ENCODE peak calls at places on chromosome 2, in eight cellular contexts. H is psoas muscle, Y is dorsolateral prefrontal cortex, E is heart left ventricle, C is H9, K is AG10803, J is AG04450, R is WTC11. Q is an unnamed sample.
A peak's percentile ranks its signal among the peaks of the same experiment; 100 is the strongest.

GRCh38 chr2:167697961-167698360 is 549.4 kb downstream of the STK39 start:
- DNase-seq in H (no peak), Y (no peak), E (no peak), C (no peak), K (no peak), J (no peak), R (no peak), Q (no peak)

GRCh38 chr2:71935291-71935848 is 212.3 kb downstream of the CYP26B1 start:
- DNase-seq in H (peak; percentile 84), Y (no peak), E (peak; percentile 6), C (peak; percentile 20), K (peak; percentile 96), J (no peak), R (no peak), Q (peak; percentile 75)

GRCh38 chr2:127067620-127068350 is 39.2 kb downstream of the BIN1 start:
- DNase-seq in H (peak; percentile 91), Y (peak; percentile 77), E (peak; percentile 37), C (peak; percentile 87), K (peak; percentile 47), J (peak; percentile 15), R (peak; percentile 80), Q (no peak)

GRCh38 chr2:39431592-39432316 is 5.3 kb downstream of the MAP4K3 start:
- DNase-seq in H (no peak), Y (no peak), E (no peak), C (no peak), K (peak; percentile 54), J (no peak), R (no peak), Q (no peak)

GRCh38 chr2:218289639-218290315 is 2.5 kb downstream of the TMBIM1 start:
- DNase-seq in H (no peak), Y (no peak), E (no peak), C (no peak), K (peak; percentile 54), J (no peak), R (no peak), Q (no peak)

GRCh38 chr2:63755980-63756379 is 85.7 kb upstream of the UGP2 start:
- DNase-seq in H (no peak), Y (no peak), E (no peak), C (no peak), K (peak; percentile 62), J (peak; percentile 26), R (no peak), Q (no peak)

GRCh38 chr2:169528271-169528701 is 18.8 kb downstream of the KLHL41 start:
- DNase-seq in H (peak; percentile 75), Y (no peak), E (peak; percentile 33), C (peak; percentile 63), K (peak; percentile 47), J (no peak), R (peak; percentile 80), Q (no peak)

GRCh38 chr2:172496096-172496709 is 59.7 kb upstream of the PDK1 start:
- DNase-seq in H (no peak), Y (no peak), E (no peak), C (no peak), K (no peak), J (no peak), R (no peak), Q (no peak)

GRCh38 chr2:137964066-137964858 is at the start of gene HNMT:
- DNase-seq in H (peak; percentile 58), Y (peak; percentile 57), E (peak; percentile 14), C (peak; percentile 52), K (peak; percentile 88), J (no peak), R (peak; percentile 13), Q (no peak)

GRCh38 chr2:6231166-6231565 is 539.0 kb downstream of the SOX11 start:
- DNase-seq in H (no peak), Y (no peak), E (no peak), C (no peak), K (no peak), J (no peak), R (no peak), Q (no peak)

GRCh38 chr2:30341500-30342267 is 105.4 kb upstream of the LCLAT1 start:
- DNase-seq in H (no peak), Y (no peak), E (no peak), C (no peak), K (no peak), J (no peak), R (no peak), Q (no peak)

GRCh38 chr2:221524158-221524557 is 47.9 kb downstream of the EPHA4 start:
- DNase-seq in H (no peak), Y (no peak), E (no peak), C (no peak), K (no peak), J (no peak), R (no peak), Q (no peak)

GRCh38 chr2:216004408-216005283 is 8.7 kb downstream of the MREG start:
- DNase-seq in H (no peak), Y (no peak), E (no peak), C (no peak), K (no peak), J (no peak), R (no peak), Q (no peak)

GRCh38 chr2:42328148-42328833 is 32.7 kb downstream of the COX7A2L start:
- DNase-seq in H (no peak), Y (no peak), E (no peak), C (no peak), K (peak; percentile 50), J (no peak), R (no peak), Q (no peak)

GRCh38 chr2:25252291-25253152 is 84.1 kb upstream of the POMC start:
- DNase-seq in H (peak; percentile 70), Y (no peak), E (peak; percentile 78), C (peak; percentile 95), K (peak; percentile 37), J (no peak), R (peak; percentile 92), Q (no peak)

GRCh38 chr2:228535396-228535795 is 353.9 kb upstream of the SPHKAP start:
- DNase-seq in H (no peak), Y (no peak), E (no peak), C (no peak), K (no peak), J (no peak), R (no peak), Q (no peak)

GRCh38 chr2:23760746-23761145 is 166.2 kb downstream of the ATAD2B start:
- DNase-seq in H (no peak), Y (no peak), E (no peak), C (no peak), K (peak; percentile 71), J (peak; percentile 43), R (no peak), Q (no peak)

GRCh38 chr2:23545811-23546210 is 160.8 kb downstream of the KLHL29 start:
- DNase-seq in H (no peak), Y (no peak), E (no peak), C (no peak), K (no peak), J (no peak), R (no peak), Q (no peak)

GRCh38 chr2:106827178-106827577 is 58.8 kb downstream of the ST6GAL2 start:
- DNase-seq in H (no peak), Y (no peak), E (no peak), C (no peak), K (no peak), J (no peak), R (no peak), Q (no peak)

GRCh38 chr2:96509114-96509846 is 4.1 kb upstream of the NEURL3 start:
- DNase-seq in H (peak; percentile 94), Y (peak; percentile 90), E (peak; percentile 87), C (peak; percentile 96), K (peak; percentile 82), J (peak; percentile 55), R (peak; percentile 97), Q (no peak)

GRCh38 chr2:16058256-16058655 is 117.9 kb downstream of the MYCN start:
- DNase-seq in H (no peak), Y (no peak), E (no peak), C (no peak), K (no peak), J (no peak), R (no peak), Q (no peak)

GRCh38 chr2:102131564-102131963 is 11.0 kb upstream of the IL1R1 start:
- DNase-seq in H (no peak), Y (no peak), E (no peak), C (no peak), K (no peak), J (no peak), R (no peak), Q (no peak)
- TF ChIP-seq CTCF in H (no peak), Y (no peak), E (no peak), C (no peak), K (no peak), J (no peak), R (no peak), Q (no peak)

GRCh38 chr2:144479138-144479537 is 40.8 kb downstream of the ZEB2 start:
- DNase-seq in H (no peak), Y (no peak), E (no peak), C (peak; percentile 68), K (peak; percentile 84), J (no peak), R (peak; percentile 53), Q (no peak)

GRCh38 chr2:144475596-144475995 is 44.3 kb downstream of the ZEB2 start:
- DNase-seq in H (no peak), Y (no peak), E (no peak), C (no peak), K (no peak), J (no peak), R (no peak), Q (no peak)

GRCh38 chr2:144477281-144477942 is 42.5 kb downstream of the ZEB2 start:
- DNase-seq in H (no peak), Y (no peak), E (no peak), C (no peak), K (peak; percentile 64), J (no peak), R (no peak), Q (no peak)

GRCh38 chr2:144479659-144480058 is 40.3 kb downstream of the ZEB2 start:
- DNase-seq in H (no peak), Y (no peak), E (no peak), C (peak; percentile 46), K (no peak), J (no peak), R (peak; percentile 33), Q (no peak)

GRCh38 chr2:144477943-144478283 is 42.0 kb downstream of the ZEB2 start:
- DNase-seq in H (no peak), Y (no peak), E (no peak), C (no peak), K (no peak), J (no peak), R (no peak), Q (no peak)
- TF ChIP-seq CTCF in H (no peak), Y (no peak), E (no peak), C (no peak), K (no peak), J (no peak), R (no peak), Q (no peak)

GRCh38 chr2:177243476-177243875 is 21.1 kb downstream of the NFE2L2 start:
- DNase-seq in H (no peak), Y (no peak), E (no peak), C (no peak), K (peak; percentile 27), J (no peak), R (no peak), Q (no peak)
- TF ChIP-seq CTCF in H (no peak), Y (no peak), E (no peak), C (no peak), K (no peak), J (no peak), R (no peak), Q (no peak)

GRCh38 chr2:152335016-152335850 is at the start of gene FMNL2:
- DNase-seq in H (peak; percentile 93), Y (peak; percentile 92), E (peak; percentile 86), C (peak; percentile 94), K (peak; percentile 59), J (peak; percentile 18), R (peak; percentile 92), Q (peak; percentile 85)
- TF ChIP-seq CTCF in H (no peak), Y (peak; percentile 43), E (no peak), C (no peak), K (no peak), J (peak; percentile 2), R (no peak), Q (no peak)

GRCh38 chr2:223101340-223102039 is 49.5 kb downstream of the KCNE4 start:
- DNase-seq in H (no peak), Y (no peak), E (no peak), C (peak; percentile 89), K (peak; percentile 43), J (no peak), R (peak; percentile 66), Q (no peak)
- TF ChIP-seq CTCF in H (no peak), Y (peak; percentile 55), E (peak; percentile 25), C (peak; percentile 74), K (peak; percentile 60), J (peak; percentile 66), R (peak; percentile 24), Q (no peak)

Q was measured in coronary artery.